ENCODE peak calls at places on chromosome 3, in five cellular contexts. Y, D, U, M and N are unnamed samples.

GRCh38 chr3:21105784-21106183 is 645.2 kb downstream of the ZNF385D start:
- DNase-seq in Y (no peak), D (no peak), U (no peak), M (no peak), N (no peak)

GRCh38 chr3:16794251-16794650 is 90.5 kb upstream of the PLCL2 start:
- DNase-seq in Y (no peak), D (no peak), U (no peak), M (no peak), N (no peak)

GRCh38 chr3:66093981-66094380 is 55.3 kb upstream of the MAGI1 start:
- DNase-seq in Y (no peak), D (no peak), U (no peak), M (no peak), N (no peak)

GRCh38 chr3:45830121-45830520 is 11.8 kb downstream of the LZTFL1 start:
- DNase-seq in Y (no peak), D (no peak), U (no peak), M (no peak), N (no peak)

GRCh38 chr3:176739169-176739568 is 458.1 kb downstream of the TBL1XR1 start:
- DNase-seq in Y (no peak), D (no peak), U (no peak), M (no peak), N (no peak)

GRCh38 chr3:146382386-146382785 is 87.0 kb downstream of the PLSCR2 start:
- DNase-seq in Y (no peak), D (peak; percentile 19), U (peak; percentile 5), M (no peak), N (no peak)

GRCh38 chr3:171712168-171712938 is 97.9 kb downstream of the PLD1 start:
- DNase-seq in Y (no peak), D (no peak), U (no peak), M (no peak), N (no peak)

GRCh38 chr3:40756500-40756899 is 231.7 kb downstream of the ZNF621 start:
- DNase-seq in Y (no peak), D (no peak), U (no peak), M (no peak), N (no peak)

GRCh38 chr3:60707452-60708020 is 543.7 kb downstream of the FHIT start:
- DNase-seq in Y (no peak), D (no peak), U (no peak), M (no peak), N (no peak)

GRCh38 chr3:15181511-15181910 is 24.5 kb upstream of the CAPN7 start:
- DNase-seq in Y (no peak), D (no peak), U (no peak), M (no peak), N (no peak)

GRCh38 chr3:120596853-120597223 is 702 bp downstream of the NDUFB4 start:
- DNase-seq in Y (no peak), D (no peak), U (no peak), M (no peak), N (no peak)

GRCh38 chr3:187150599-187150998 is 11.3 kb upstream of the RPL39L start:
- DNase-seq in Y (no peak), D (no peak), U (peak; percentile 34), M (peak; percentile 77), N (no peak)

GRCh38 chr3:55511895-55512585 is 24.9 kb upstream of the WNT5A start:
- DNase-seq in Y (no peak), D (no peak), U (no peak), M (no peak), N (no peak)

GRCh38 chr3:173892547-173892946 is 495.0 kb downstream of the NLGN1 start:
- DNase-seq in Y (no peak), D (no peak), U (no peak), M (no peak), N (no peak)

GRCh38 chr3:38610436-38610835 is 39.1 kb downstream of the SCN5A start:
- DNase-seq in Y (no peak), D (no peak), U (no peak), M (no peak), N (no peak)

GRCh38 chr3:150680562-150680961 is 23.2 kb downstream of the ERICH6 start:
- DNase-seq in Y (no peak), D (no peak), U (no peak), M (no peak), N (no peak)

GRCh38 chr3:11624161-11624560 is 19.6 kb downstream of the VGLL4 start:
- DNase-seq in Y (no peak), D (no peak), U (no peak), M (no peak), N (no peak)

GRCh38 chr3:39718674-39719595 is 90.5 kb upstream of the MYRIP start:
- DNase-seq in Y (no peak), D (no peak), U (no peak), M (no peak), N (no peak)

GRCh38 chr3:111627092-111627491 is 31.9 kb upstream of the ZBED2 start:
- DNase-seq in Y (no peak), D (no peak), U (no peak), M (no peak), N (no peak)

GRCh38 chr3:27905625-27906024 is 183.5 kb upstream of the EOMES start:
- DNase-seq in Y (no peak), D (no peak), U (no peak), M (no peak), N (no peak)

GRCh38 chr3:64445318-64446300 is 220.3 kb upstream of the PRICKLE2 start:
- DNase-seq in Y (no peak), D (no peak), U (no peak), M (peak; percentile 90), N (peak; percentile 5)

GRCh38 chr3:135760581-135760980 is 204.9 kb upstream of the PPP2R3A start:
- DNase-seq in Y (no peak), D (no peak), U (no peak), M (no peak), N (no peak)

GRCh38 chr3:88189361-88189810 is 39.6 kb downstream of the C3orf38 start:
- DNase-seq in Y (peak; percentile 33), D (no peak), U (peak; percentile 85), M (no peak), N (peak; percentile 36)

GRCh38 chr3:172411478-172411947 is 36.7 kb downstream of the GHSR start:
- DNase-seq in Y (no peak), D (no peak), U (no peak), M (no peak), N (no peak)

GRCh38 chr3:77169844-77170243 is 129.9 kb downstream of the ROBO2 start:
- DNase-seq in Y (no peak), D (no peak), U (no peak), M (no peak), N (no peak)

DNA sequence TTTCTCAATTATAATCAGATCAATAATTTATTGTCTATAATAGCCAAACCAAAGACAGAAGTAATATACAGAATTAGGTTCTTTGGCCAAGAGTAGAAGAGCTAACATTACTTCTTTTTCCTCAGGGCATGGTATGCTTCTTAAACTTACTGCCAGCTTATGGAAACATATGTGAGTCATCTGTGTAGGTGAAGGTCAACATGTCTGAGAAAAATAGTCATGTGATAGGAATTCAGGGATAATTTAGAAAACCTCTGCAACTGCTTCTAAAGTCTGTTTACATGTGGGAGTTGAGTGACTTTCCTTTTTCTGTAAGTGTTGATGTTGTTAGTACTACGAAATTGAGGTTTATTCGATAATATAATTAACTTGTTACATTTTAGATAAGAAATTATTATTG is 19.2 kb upstream of the MAP6D1 start:
- DNase-seq in Y (no peak), D (no peak), U (peak; percentile 15), M (no peak), N (no peak)
- TF ChIP-seq SRF in Y (no peak), D (no peak), U (no peak), M (no peak), N (no peak)

DNA sequence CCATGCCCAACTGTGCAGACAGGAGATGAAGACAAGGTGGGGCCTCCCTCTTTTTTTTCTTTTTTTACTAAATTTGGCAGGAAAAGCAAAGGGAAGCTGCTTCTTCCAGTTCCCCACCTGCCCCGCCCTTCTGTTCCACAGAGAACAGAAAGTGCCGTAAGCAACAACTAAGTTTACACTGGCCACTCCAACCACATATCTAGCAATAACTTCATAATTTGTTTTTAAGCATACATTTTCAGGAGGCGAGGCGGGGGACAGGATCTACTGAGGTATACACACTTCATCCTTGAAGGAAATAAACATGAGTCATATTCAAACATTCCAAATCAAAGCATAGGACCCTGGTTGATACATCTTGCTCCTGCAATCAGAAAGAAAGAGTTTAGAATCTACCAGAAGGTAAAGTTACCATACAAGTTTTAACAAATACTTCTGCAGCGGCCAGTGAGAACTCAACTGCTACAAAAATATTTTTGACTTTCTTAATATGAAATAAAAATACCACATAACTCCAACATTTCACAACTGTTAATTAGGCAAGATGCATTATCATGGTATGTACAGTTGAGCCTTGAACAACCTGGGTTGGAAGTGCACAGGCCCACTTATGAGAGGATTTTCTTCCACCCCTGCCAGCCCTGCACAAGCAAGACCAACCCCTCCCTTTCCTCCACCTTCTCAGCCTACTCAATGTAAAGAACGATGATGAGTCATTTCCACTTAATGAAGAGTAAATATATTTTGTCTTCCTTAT is 50.7 kb downstream of the FOXP1 start:
- DNase-seq in Y (no peak), D (no peak), U (no peak), M (no peak), N (no peak)
- TF ChIP-seq SRF in Y (no peak), D (no peak), U (no peak), M (no peak), N (no peak)

DNA sequence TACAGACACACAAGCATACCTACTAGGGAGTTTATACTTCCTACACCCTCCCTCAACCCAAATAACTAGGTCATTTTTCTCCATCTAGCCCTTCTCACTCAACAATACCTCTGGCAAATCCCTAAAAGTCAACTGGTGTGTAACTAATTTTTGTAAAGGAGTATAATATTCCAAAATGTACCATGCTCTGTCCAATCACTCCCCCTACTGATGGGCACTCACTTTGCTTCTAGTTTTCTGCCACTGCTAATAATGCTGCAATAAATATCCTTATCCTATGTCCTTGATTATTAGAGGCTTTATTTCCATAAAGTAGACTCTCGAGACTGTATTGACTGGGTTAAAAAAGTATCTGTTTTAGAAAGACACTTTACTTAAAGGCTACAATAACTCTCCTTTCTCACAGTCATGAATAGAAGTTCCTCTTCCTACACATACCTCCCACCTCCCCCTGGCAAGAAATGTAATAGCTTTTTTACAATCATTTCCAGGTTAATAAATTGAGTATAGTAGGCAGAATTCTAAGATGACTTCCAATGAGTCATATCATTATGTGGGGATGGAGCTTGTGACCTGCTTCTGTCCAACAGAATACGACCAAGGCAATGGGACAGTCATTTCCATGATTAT is 30.0 kb downstream of the SHQ1 start:
- DNase-seq in Y (no peak), D (peak; percentile 4), U (no peak), M (no peak), N (no peak)
- TF ChIP-seq SRF in Y (no peak), D (no peak), U (no peak), M (no peak), N (no peak)

GRCh38 chr3:13281657-13282527 is 138.2 kb downstream of the NUP210 start:
- DNase-seq in Y (no peak), D (no peak), U (peak; percentile 69), M (peak; percentile 61), N (peak; percentile 50)
- TF ChIP-seq SRF in Y (no peak), D (no peak), U (no peak), M (no peak), N (no peak)